ENCODE peak calls at places on chromosome 16, in eight cellular contexts. M is iPS-NIHi11; B is NCI-H526 treated with DMSO at 0.1 percent for 48 hours; R is BE2C; T is central memory CD4-positive, alpha-beta T cell; Q is activated CD8-positive, alpha-beta memory T cell treated with anti-CD3 and anti-CD28 coated beads for 48 hours; Z is sciatic nerve; K is KBM-7. C is an unnamed sample.

GRCh38 chr16:71474864-71475263 is 12.8 kb upstream of the ZNF23 start:
- DNase-seq in M (no peak), B (no peak), R (no peak), T (no peak), Q (no peak), Z (no peak), K (no peak), C (no peak)

GRCh38 chr16:4261557-4262172 is 11.2 kb downstream of the TFAP4 start:
- DNase-seq in M (peak), B (peak), R (peak), T (no peak), Q (peak), Z (no peak), K (peak), C (peak)

GRCh38 chr16:82093901-82094300 is 58.8 kb downstream of the HSD17B2 start:
- DNase-seq in M (no peak), B (no peak), R (no peak), T (no peak), Q (no peak), Z (no peak), K (no peak), C (no peak)

GRCh38 chr16:82761858-82762257 is 135.1 kb downstream of the CDH13 start:
- DNase-seq in M (no peak), B (no peak), R (no peak), T (no peak), Q (no peak), Z (no peak), K (no peak), C (no peak)

GRCh38 chr16:9107025-9107970 is 15.9 kb downstream of the HAPSTR1 start:
- DNase-seq in M (no peak), B (no peak), R (no peak), T (no peak), Q (no peak), Z (no peak), K (no peak), C (no peak)

GRCh38 chr16:64440421-64440831 is 681.4 kb downstream of the CDH11 start:
- DNase-seq in M (no peak), B (no peak), R (no peak), T (no peak), Q (no peak), Z (no peak), K (no peak), C (no peak)

GRCh38 chr16:56851671-56852400 is 13.2 kb upstream of the SLC12A3 start:
- DNase-seq in M (peak), B (no peak), R (no peak), T (no peak), Q (no peak), Z (no peak), K (peak), C (peak)

GRCh38 chr16:4694664-4695451 is 1.5 kb downstream of the NUDT16L1 start:
- DNase-seq in M (peak), B (no peak), R (no peak), T (no peak), Q (no peak), Z (no peak), K (no peak), C (no peak)

GRCh38 chr16:72947379-72948237 is 100.3 kb downstream of the ZFHX3 start:
- DNase-seq in M (peak), B (no peak), R (peak), T (no peak), Q (no peak), Z (no peak), K (no peak), C (no peak)

GRCh38 chr16:73232555-73233422 is 184.9 kb upstream of the ZFHX3 start:
- DNase-seq in M (no peak), B (peak), R (peak), T (no peak), Q (no peak), Z (no peak), K (no peak), C (peak)

GRCh38 chr16:80580109-80580832 is 39.5 kb downstream of the DYNLRB2 start:
- DNase-seq in M (no peak), B (no peak), R (no peak), T (peak), Q (peak), Z (no peak), K (no peak), C (no peak)

GRCh38 chr16:24683250-24683649 is 46.2 kb upstream of the TNRC6A start:
- DNase-seq in M (no peak), B (no peak), R (no peak), T (no peak), Q (no peak), Z (no peak), K (no peak), C (no peak)

GRCh38 chr16:56281256-56281805 is 90.0 kb downstream of the GNAO1 start:
- DNase-seq in M (peak), B (no peak), R (no peak), T (no peak), Q (no peak), Z (no peak), K (peak), C (peak)

GRCh38 chr16:71845639-71846431 is at the start of gene ATXN1L:
- DNase-seq in M (peak), B (peak), R (peak), T (peak), Q (peak), Z (peak), K (peak), C (peak)

GRCh38 chr16:76511203-76511602 is 234.0 kb downstream of the CNTNAP4 start:
- DNase-seq in M (no peak), B (no peak), R (no peak), T (no peak), Q (no peak), Z (no peak), K (no peak), C (no peak)

GRCh38 chr16:15434425-15435215 is at the start of gene BMERB1:
- DNase-seq in M (peak), B (peak), R (peak), T (peak), Q (peak), Z (peak), K (no peak), C (peak)

GRCh38 chr16:50021509-50021908 is 3.5 kb upstream of the CNEP1R1 start:
- DNase-seq in M (peak), B (no peak), R (peak), T (no peak), Q (no peak), Z (no peak), K (peak), C (peak)

GRCh38 chr16:27174798-27175197 is 28.5 kb upstream of the KDM8 start:
- DNase-seq in M (no peak), B (no peak), R (no peak), T (no peak), Q (no peak), Z (no peak), K (peak), C (no peak)

GRCh38 chr16:3789375-3790067 is 72.2 kb upstream of the TRAP1 start:
- DNase-seq in M (no peak), B (no peak), R (no peak), T (peak), Q (no peak), Z (no peak), K (peak), C (no peak)

GRCh38 chr16:61946019-61946418 is 90.2 kb downstream of the CDH8 start:
- DNase-seq in M (no peak), B (no peak), R (no peak), T (no peak), Q (no peak), Z (no peak), K (no peak), C (no peak)

GRCh38 chr16:57372372-57373116 is at the start of gene CX3CL1:
- DNase-seq in M (peak), B (peak), R (peak), T (no peak), Q (no peak), Z (peak), K (no peak), C (peak)

GRCh38 chr16:21950782-21951521 is 2.2 kb upstream of the UQCRC2 start:
- DNase-seq in M (peak), B (peak), R (peak), T (peak), Q (no peak), Z (no peak), K (peak), C (no peak)

GRCh38 chr16:23156946-23157460 is 7.8 kb upstream of the USP31 start:
- DNase-seq in M (no peak), B (no peak), R (no peak), T (no peak), Q (no peak), Z (no peak), K (peak), C (no peak)

GRCh38 chr16:56277040-56277439 is 85.8 kb downstream of the GNAO1 start:
- DNase-seq in M (peak), B (no peak), R (peak), T (no peak), Q (no peak), Z (no peak), K (no peak), C (peak)

GRCh38 chr16:28538733-28539596 is at the start of gene NUPR1:
- DNase-seq in M (peak), B (no peak), R (no peak), T (no peak), Q (no peak), Z (peak), K (no peak), C (no peak)

GRCh38 chr16:85969591-85969990 is 70.6 kb downstream of the IRF8 start:
- DNase-seq in M (no peak), B (no peak), R (no peak), T (no peak), Q (no peak), Z (no peak), K (no peak), C (no peak)